ENCODE peak calls at places on chromosomes 11 and 22, in five cellular contexts. B is breast epithelium, A is mammary epithelial cell, C is lower lobe of right lung, G is lung. J is an unnamed sample.

GRCh38 chr11:113556036-113556435 is 80.8 kb upstream of the DRD2 start:
- DNase-seq in C (no peak), A (no peak), B (no peak), G (no peak), J (no peak)

GRCh38 chr11:60831501-60832079 is 10.3 kb upstream of the CCDC86 start:
- DNase-seq in A (peak; percentile 74), B (no peak), G (no peak), C (no peak), J (no peak)

GRCh38 chr11:8223513-8223899 is 40.2 kb downstream of the LMO1 start:
- DNase-seq in A (peak; percentile 63), G (no peak), B (no peak), C (peak; percentile 29), J (no peak)

GRCh38 chr11:85165819-85166218 is 461.3 kb downstream of the DLG2 start:
- DNase-seq in A (no peak), C (no peak), B (no peak), G (no peak), J (no peak)

GRCh38 chr11:112760378-112761060 is 200.7 kb upstream of the NCAM1 start:
- DNase-seq in B (no peak), G (no peak), A (no peak), C (no peak), J (no peak)

GRCh38 chr11:105670811-105671210 is 60.9 kb downstream of the GRIA4 start:
- DNase-seq in G (no peak), A (no peak), C (no peak), B (no peak), J (no peak)

GRCh38 chr22:40610329-40610850 is 26.1 kb downstream of the MRTFA start:
- DNase-seq in C (no peak), G (no peak), A (no peak), B (no peak), J (no peak)

GRCh38 chr11:131601586-131601985 is 231.2 kb downstream of the NTM start:
- DNase-seq in C (no peak), A (no peak), B (no peak), G (no peak), J (no peak)

GRCh38 chr11:71542382-71542781 is 4.6 kb downstream of the KRTAP5-8 start:
- DNase-seq in C (no peak), B (no peak), G (no peak), A (no peak), J (no peak)

GRCh38 chr11:35623708-35624168 is 5.5 kb downstream of the FJX1 start:
- DNase-seq in B (no peak), C (no peak), G (no peak), A (peak; percentile 96), J (no peak)

GRCh38 chr22:41682033-41682807 is 6.4 kb downstream of the SNU13 start:
- DNase-seq in A (peak; percentile 75), C (peak; percentile 87), G (peak; percentile 88), B (peak; percentile 88), J (peak; percentile 78)

GRCh38 chr11:73384127-73384441 is 7.9 kb downstream of the RELT start:
- DNase-seq in B (no peak), A (no peak), C (no peak), G (no peak), J (no peak)

GRCh38 chr11:22491826-22492225 is 133.8 kb downstream of the FANCF start:
- DNase-seq in A (peak; percentile 17), C (no peak), G (no peak), B (no peak), J (no peak)

GRCh38 chr11:36657610-36658225 is 59.7 kb upstream of the RAG2 start:
- DNase-seq in G (no peak), C (no peak), A (no peak), B (no peak), J (no peak)

GRCh38 chr22:46064236-46064965 is 85.9 kb upstream of the PPARA start:
- DNase-seq in A (peak; percentile 63), C (peak; percentile 39), B (peak; percentile 52), G (no peak), J (no peak)

GRCh38 chr11:106286881-106287504 is 209.5 kb downstream of the AASDHPPT start:
- DNase-seq in B (no peak), A (no peak), C (no peak), G (no peak), J (no peak)

GRCh38 chr22:45031629-45032403 is 22.0 kb upstream of the PHF21B start:
- DNase-seq in A (no peak), G (no peak), C (no peak), B (no peak), J (no peak)

GRCh38 chr11:73875840-73876239 is 806 bp downstream of the COA4 start:
- DNase-seq in G (no peak), B (no peak), A (no peak), C (no peak), J (no peak)

GRCh38 chr11:32434387-32435151 is 770 bp downstream of the WT1 start:
- DNase-seq in G (no peak), A (no peak), C (no peak), B (no peak), J (no peak)

GRCh38 chr22:35977136-35977535 is 51.5 kb downstream of the RBFOX2 start:
- DNase-seq in A (no peak), B (no peak), C (no peak), G (no peak), J (no peak)

GRCh38 chr11:48017105-48017874 is 36.9 kb downstream of the PTPRJ start:
- DNase-seq in C (no peak), G (no peak), B (no peak), A (no peak), J (peak; percentile 34)

GRCh38 chr11:133318221-133318620 is 214.1 kb downstream of the OPCML start:
- DNase-seq in G (no peak), A (no peak), B (no peak), C (no peak), J (no peak)

GRCh38 chr11:2709429-2709828 is 9.6 kb upstream of the KCNQ1OT1 start:
- DNase-seq in C (no peak), A (no peak), B (no peak), G (no peak), J (no peak)

GRCh38 chr11:105935791-105936190 is 86.2 kb downstream of the MSANTD4 start:
- DNase-seq in A (peak; percentile 89), B (no peak), G (no peak), C (no peak), J (no peak)

DNA sequence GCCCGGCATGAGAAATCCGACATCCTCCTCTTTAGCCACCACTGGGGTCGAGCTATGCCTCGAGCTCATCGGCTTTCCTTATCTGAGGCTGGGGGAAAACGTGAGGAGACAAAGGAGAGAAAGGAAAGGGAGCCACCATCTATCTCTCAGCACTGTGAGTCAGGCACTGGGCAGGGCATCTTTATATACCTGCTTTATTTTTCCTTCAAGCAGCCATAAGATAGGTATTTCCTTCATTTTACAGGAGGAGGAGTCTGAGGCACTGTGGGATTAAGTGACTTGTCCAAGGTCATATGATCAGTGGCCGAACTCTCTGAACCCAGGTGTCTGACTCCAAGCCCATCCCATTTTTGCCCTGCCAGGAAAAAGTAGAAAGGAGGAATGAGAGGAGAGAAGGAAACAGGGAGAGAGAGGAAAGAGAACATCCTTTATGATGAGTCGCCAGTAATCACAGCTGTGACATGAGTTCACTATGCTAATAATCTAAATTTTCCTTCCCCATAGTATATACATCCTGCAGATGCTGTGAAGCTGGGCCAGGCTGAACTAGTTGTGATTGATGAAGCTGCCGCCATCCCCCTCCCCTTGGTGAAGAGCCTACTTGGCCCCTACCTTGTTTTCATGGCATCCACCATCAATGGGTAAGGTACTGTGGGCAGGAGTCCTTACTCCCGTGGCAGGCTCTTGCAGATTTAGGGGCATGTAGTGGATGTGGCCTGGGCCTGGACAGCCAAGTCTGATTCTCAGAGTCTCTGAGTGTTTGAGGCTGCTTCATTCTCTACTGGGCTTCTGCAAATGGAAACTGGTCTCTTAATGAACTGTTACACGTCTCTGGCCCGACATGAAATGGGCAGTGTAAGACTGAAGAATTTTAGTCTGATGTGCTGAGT is 21.8 kb downstream of the NAT10 start:
- DNase-seq in A (peak; percentile 19), C (no peak), G (no peak), B (no peak), J (no peak)
- H3K36me3 ChIP-seq in A (peaks cover 48% of the 10 kb centered on the region), C (peaks cover 98% of the 10 kb centered on the region), G (peaks cover 39% of the 10 kb centered on the region), B (peaks cover 12% of the 10 kb centered on the region), J (peaks cover 83% of the 10 kb centered on the region)

DNA sequence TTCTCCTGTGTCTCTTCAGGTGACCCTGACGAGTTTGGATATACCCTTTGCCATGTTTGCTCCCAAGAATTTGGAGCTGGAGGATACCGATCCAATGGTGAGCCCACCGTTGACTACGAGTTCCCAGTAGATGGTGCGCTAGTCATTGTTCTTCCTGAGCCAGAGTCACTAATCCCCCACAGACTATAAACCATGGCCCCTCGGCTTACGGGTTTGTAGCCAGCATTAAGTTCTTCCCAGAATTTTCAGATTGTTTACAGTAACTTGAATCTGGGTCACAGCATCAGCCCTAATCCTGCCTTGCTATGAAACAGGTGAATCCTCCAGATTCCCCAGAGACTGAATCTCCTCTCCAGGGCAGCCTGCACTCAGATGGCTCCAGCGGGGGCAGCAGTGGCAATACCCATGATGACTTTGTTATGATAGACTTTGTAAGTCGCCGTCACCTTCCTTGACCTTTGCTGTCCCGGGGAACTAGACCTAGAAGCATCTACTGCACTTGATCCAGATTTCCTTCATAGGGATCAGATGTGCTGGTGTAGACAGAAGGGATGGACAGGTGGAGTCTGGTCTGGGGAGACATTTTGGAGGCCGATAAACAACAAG is 31.8 kb downstream of the ARHGAP1 start:
- DNase-seq in B (no peak), C (no peak), G (no peak), A (no peak), J (no peak)
- H3K36me3 ChIP-seq in B (peaks cover 9% of the 10 kb centered on the region), C (peaks cover 100% of the 10 kb centered on the region), G (peaks cover 68% of the 10 kb centered on the region), A (peaks cover 26% of the 10 kb centered on the region), J (peaks cover 66% of the 10 kb centered on the region)

GRCh38 chr11:96162816-96163499 is 180.0 kb downstream of the MAML2 start:
- DNase-seq in G (no peak), C (no peak), A (peak; percentile 29), B (no peak), J (no peak)
- H3K36me3 ChIP-seq in G (no peaks in the 10 kb centered on the region), C (no peaks in the 10 kb centered on the region), A (no peaks in the 10 kb centered on the region), B (no peaks in the 10 kb centered on the region), J (no peaks in the 10 kb centered on the region)

DNA sequence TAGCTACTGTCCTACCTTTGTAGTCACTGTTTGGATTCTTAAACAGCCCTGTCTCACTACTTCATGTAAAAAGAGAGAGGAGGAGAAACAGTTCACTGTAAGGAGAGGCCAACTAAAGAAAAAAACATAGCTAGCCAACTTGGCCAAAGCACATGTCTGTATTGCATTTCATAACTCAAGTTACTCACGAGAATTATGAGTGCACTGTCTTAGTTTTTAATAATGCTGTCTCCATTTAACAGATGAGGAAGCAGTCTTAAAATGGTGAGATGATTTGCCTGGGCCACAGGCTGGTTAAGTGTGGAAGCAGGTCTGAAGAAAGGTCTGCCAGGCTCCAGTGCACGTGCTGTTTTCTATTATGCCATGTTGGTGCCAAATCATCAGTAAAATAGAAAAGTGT is 104.5 kb downstream of the UVRAG start:
- DNase-seq in C (no peak), A (no peak), G (no peak), B (no peak), J (no peak)
- H3K36me3 ChIP-seq in C (no peaks in the 10 kb centered on the region), A (no peaks in the 10 kb centered on the region), G (no peaks in the 10 kb centered on the region), B (no peaks in the 10 kb centered on the region), J (no peaks in the 10 kb centered on the region)

GRCh38 chr11:83275888-83276641 is 10.1 kb downstream of the CCDC90B start:
- DNase-seq in B (no peak), A (no peak), G (no peak), C (no peak), J (no peak)
- H3K36me3 ChIP-seq in B (no peaks in the 10 kb centered on the region), A (peaks cover 38% of the 10 kb centered on the region), G (peaks cover 5% of the 10 kb centered on the region), C (peaks cover 90% of the 10 kb centered on the region), J (peaks cover 40% of the 10 kb centered on the region)

GRCh38 chr11:65866524-65867283 is 5.9 kb downstream of the EFEMP2 start:
- DNase-seq in C (peak; percentile 45), B (no peak), G (no peak), A (no peak), J (no peak)
- H3K36me3 ChIP-seq in C (peaks cover 77% of the 10 kb centered on the region), B (peaks cover 5% of the 10 kb centered on the region), G (peaks cover 57% of the 10 kb centered on the region), A (peaks cover 11% of the 10 kb centered on the region), J (peaks cover 54% of the 10 kb centered on the region)

J was measured in effector memory CD4-positive, alpha-beta T cell.